ENCODE peak calls at places on chromosomes 13 and 19, in eight cellular contexts. P is spleen, K is A549, Q is lower leg skin, B is stomach, W is uterus, G is endothelial cell of umbilical vein, D is ovary. S is an unnamed sample.

GRCh38 chr19:1290699-1291651 is 5.3 kb downstream of the EFNA2 start:
- DNase-seq in P (no peak), K (no peak), Q (no peak), B (no peak), W (no peak), G (no peak), D (no peak), S (no peak)

GRCh38 chr13:40595693-40596092 is 70.7 kb downstream of the FOXO1 start:
- DNase-seq in P (no peak), K (no peak), Q (no peak), B (no peak), W (no peak), G (no peak), D (no peak), S (no peak)

GRCh38 chr13:27920677-27921420 is 1.0 kb downstream of the PDX1 start:
- DNase-seq in P (no peak), K (peak; percentile 11), Q (no peak), B (no peak), W (no peak), G (no peak), D (no peak), S (no peak)

GRCh38 chr13:109938255-109938936 is 152.0 kb upstream of the IRS2 start:
- DNase-seq in P (no peak), K (no peak), Q (no peak), B (no peak), W (no peak), G (no peak), D (no peak), S (peak; percentile 22)

GRCh38 chr19:38173324-38174041 is 50.5 kb downstream of the DPF1 start:
- DNase-seq in P (peak; percentile 84), K (no peak), Q (peak; percentile 92), B (peak; percentile 28), W (no peak), G (peak; percentile 17), D (no peak), S (no peak)

GRCh38 chr13:77048592-77048991 is 21.6 kb upstream of the FBXL3 start:
- DNase-seq in P (no peak), K (no peak), Q (no peak), B (no peak), W (no peak), G (no peak), D (no peak), S (no peak)

GRCh38 chr13:48749699-48750473 is 96.2 kb downstream of the CYSLTR2 start:
- DNase-seq in P (no peak), K (peak; percentile 62), Q (peak; percentile 96), B (peak; percentile 62), W (peak; percentile 88), G (peak; percentile 86), D (peak; percentile 78), S (peak; percentile 78)

GRCh38 chr13:37715606-37716015 is 117.0 kb upstream of the POSTN start:
- DNase-seq in P (no peak), K (no peak), Q (no peak), B (no peak), W (no peak), G (peak; percentile 93), D (no peak), S (no peak)

GRCh38 chr13:109348514-109349340 is 437.7 kb downstream of the IRS2 start:
- DNase-seq in P (no peak), K (no peak), Q (no peak), B (no peak), W (no peak), G (peak; percentile 44), D (no peak), S (no peak)

GRCh38 chr19:14147797-14148605 is 11.6 kb upstream of the ASF1B start:
- DNase-seq in P (peak; percentile 88), K (peak; percentile 73), Q (peak; percentile 93), B (peak; percentile 73), W (peak; percentile 80), G (peak; percentile 77), D (peak; percentile 83), S (peak; percentile 51)

GRCh38 chr13:29484236-29484635 is 111.3 kb downstream of the SLC7A1 start:
- DNase-seq in P (peak; percentile 72), K (no peak), Q (no peak), B (no peak), W (no peak), G (no peak), D (no peak), S (no peak)

GRCh38 chr19:5250127-5250659 is 90.4 kb downstream of the PTPRS start:
- DNase-seq in P (no peak), K (no peak), Q (no peak), B (no peak), W (peak; percentile 27), G (no peak), D (peak; percentile 50), S (no peak)

GRCh38 chr13:38775085-38775484 is 88.2 kb downstream of the FREM2 start:
- DNase-seq in P (no peak), K (no peak), Q (no peak), B (no peak), W (no peak), G (no peak), D (no peak), S (no peak)

GRCh38 chr13:60363288-60363687 is 33.7 kb upstream of the TDRD3 start:
- DNase-seq in P (no peak), K (no peak), Q (no peak), B (no peak), W (no peak), G (no peak), D (no peak), S (no peak)

GRCh38 chr13:60352644-60353043 is 44.4 kb upstream of the TDRD3 start:
- DNase-seq in P (no peak), K (no peak), Q (no peak), B (no peak), W (no peak), G (no peak), D (no peak), S (no peak)

GRCh38 chr13:60356970-60357369 is 40.0 kb upstream of the TDRD3 start:
- DNase-seq in P (no peak), K (no peak), Q (no peak), B (no peak), W (no peak), G (no peak), D (no peak), S (no peak)

DNA sequence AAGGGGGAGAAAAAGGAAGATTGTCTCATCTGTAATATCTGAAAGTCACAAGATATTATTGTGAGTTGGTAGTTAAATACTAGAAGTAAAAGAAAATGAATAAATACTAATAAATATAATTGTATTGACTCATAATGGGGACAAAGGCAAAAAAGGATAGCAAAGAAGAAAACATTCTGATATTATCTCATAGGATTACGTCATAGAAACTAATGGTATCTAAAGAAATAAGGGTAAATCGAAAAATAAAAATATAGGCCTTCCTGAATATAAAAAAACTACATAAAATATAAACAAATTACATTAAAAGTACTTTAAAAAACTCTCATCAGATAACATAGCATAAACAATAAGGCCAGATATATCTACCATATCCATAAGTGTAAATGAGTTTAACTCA is 38.6 kb upstream of the TDRD3 start:
- DNase-seq in P (no peak), K (no peak), Q (no peak), B (no peak), W (no peak), G (no peak), D (no peak), S (no peak)
- TF ChIP-seq POLR2A in P (no peak), K (no peak), Q (no peak), B (no peak), W (no peak), G (no peak), D (no peak), S (no peak)

DNA sequence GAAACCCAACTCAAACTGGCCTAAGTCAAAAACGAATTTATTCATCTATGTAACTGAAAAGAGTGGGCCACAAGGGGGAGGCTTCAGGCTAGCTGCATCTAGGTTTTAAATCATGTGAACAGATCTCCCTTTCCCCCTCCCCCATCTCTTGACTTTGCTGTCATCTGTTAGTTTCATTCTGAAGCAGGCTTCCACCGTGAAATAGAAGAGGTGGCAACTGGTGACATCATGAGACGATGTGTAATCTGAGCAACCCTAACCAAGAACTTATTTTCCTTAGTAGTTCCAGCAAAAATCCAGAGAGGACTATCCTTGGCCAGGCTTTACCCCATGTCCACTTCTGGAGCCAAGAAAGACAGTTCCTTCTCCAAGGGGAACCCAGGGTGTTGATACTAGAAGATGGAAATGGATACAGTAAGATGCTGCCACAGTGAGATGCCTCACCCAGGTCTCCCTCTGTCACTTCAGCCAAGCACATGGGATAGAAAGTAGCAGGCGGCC is 9.4 kb downstream of the SAMD4B start:
- DNase-seq in P (no peak), K (no peak), Q (no peak), B (no peak), W (no peak), G (no peak), D (no peak), S (no peak)
- TF ChIP-seq CTCF in P (no peak), K (no peak), Q (no peak), B (no peak), W (no peak), G (no peak), D (no peak), S (no peak)

DNA sequence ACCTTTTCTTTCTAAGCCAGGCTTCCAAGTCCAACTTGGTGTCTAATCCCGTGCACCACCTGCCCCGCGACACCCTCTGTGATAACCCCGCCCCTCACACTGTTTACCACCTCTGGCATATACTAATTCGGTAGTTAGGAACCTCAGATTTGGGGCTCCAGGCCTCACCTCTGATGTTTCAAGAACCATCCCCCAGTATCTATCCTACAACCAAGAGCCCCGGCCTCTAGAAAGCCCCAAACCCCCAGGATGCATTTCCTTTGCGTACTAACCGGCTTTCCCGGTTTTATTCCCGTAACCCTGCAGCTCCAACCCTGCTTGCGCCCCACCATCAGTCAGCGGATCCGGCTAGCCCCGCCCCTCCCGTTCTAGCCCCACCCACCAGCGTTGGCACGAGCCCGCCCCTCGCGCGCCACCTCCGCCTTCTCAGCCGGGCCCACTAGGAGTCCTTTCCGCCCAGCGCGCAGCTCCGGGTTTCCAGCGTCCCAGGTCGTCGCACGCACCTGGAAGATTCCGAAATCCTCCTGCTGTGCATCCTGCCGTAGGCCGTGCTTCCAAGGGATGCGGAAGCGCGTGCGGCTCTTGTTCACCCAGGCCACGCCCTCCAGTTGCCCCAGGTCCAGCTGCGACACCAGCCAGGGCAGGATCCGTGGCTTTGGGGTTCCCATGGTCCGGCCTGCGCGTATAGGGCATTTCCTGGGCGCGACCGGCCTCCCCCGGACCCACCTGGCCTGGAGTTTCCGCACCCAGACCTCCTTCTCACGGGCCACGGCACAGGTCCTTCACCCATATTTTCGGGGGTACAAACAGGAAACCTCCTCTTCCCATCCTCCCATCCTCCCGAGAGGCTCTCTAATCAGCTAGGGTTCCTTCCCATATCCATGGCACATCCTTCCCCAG is 1.2 kb downstream of the IRF3 start:
- DNase-seq in P (peak; percentile 97), K (peak; percentile 96), Q (peak; percentile 99), B (peak; percentile 93), W (peak; percentile 90), G (peak; percentile 89), D (peak; percentile 92), S (peak; percentile 89)
- TF ChIP-seq POLR2A in P (no peak), K (peak; percentile 78), Q (no peak), B (no peak), W (peak; percentile 53), G (peak; percentile 26), D (peak; percentile 46), S (no peak)

DNA sequence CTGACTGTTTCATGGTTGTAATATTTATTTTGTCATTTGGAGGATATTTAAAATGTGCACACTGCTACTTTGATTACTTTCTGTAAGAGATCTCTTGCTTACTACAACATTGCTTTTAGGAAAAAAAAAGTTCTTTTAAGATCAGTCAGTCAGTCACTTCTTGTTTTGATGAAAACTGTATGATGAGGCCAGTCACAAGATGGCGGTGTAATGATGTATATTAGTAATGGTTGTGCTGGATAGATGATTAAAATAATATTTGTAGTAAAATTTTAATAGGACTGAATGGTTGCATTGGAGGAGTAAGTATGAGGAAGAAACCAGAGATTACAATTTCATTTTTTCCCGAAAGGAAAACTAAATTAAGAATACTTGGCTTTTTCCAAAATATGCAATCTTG is 2411.1 kb downstream of the PCDH9 start:
- DNase-seq in P (no peak), K (no peak), Q (no peak), B (no peak), W (no peak), G (peak; percentile 20), D (no peak), S (no peak)
- TF ChIP-seq CTCF in P (no peak), K (no peak), Q (no peak), B (no peak), W (no peak), G (no peak), D (no peak), S (no peak)

S was measured in tibial nerve.